ENCODE peak calls at places on chromosomes 12 and 14, in five cellular contexts. D is heart left ventricle, J is right lobe of liver, N is breast epithelium, B is body of pancreas. P is an unnamed sample. For H3K36me3, the result is how much of the 10 kb centered on the place peaks cover.

GRCh38 chr12:75635606-75636444 is 124.4 kb upstream of the KRR1 start:
- DNase-seq in D (no peak), J (no peak), B (no peak), N (no peak), P (no peak)

GRCh38 chr14:30872602-30873001 is 1.8 kb upstream of the COCH start:
- DNase-seq in N (no peak), B (no peak), D (no peak), J (no peak), P (no peak)

GRCh38 chr12:50043308-50043707 is 14.1 kb upstream of the ASIC1 start:
- DNase-seq in J (no peak), N (no peak), D (no peak), B (no peak), P (no peak)

GRCh38 chr14:91159182-91159581 is 45.3 kb downstream of the DGLUCY start:
- DNase-seq in B (no peak), N (no peak), D (no peak), J (no peak), P (no peak)

GRCh38 chr12:132148368-132149045 is 4.2 kb downstream of the NOC4L start:
- DNase-seq in D (no peak), N (no peak), B (no peak), J (peak), P (no peak)

GRCh38 chr12:124191024-124191359 is 103.9 kb upstream of the RFLNA start:
- DNase-seq in N (no peak), D (no peak), J (no peak), B (no peak), P (no peak)

GRCh38 chr14:74684444-74684843 is 28.4 kb downstream of the AREL1 start:
- DNase-seq in J (no peak), N (no peak), B (peak), D (no peak), P (peak)

GRCh38 chr12:18898469-18898868 is 160.6 kb downstream of the CAPZA3 start:
- DNase-seq in D (no peak), J (no peak), B (no peak), N (no peak), P (no peak)

GRCh38 chr14:96176811-96177211 is 27.8 kb upstream of the BDKRB2 start:
- DNase-seq in N (peak), D (no peak), B (peak), J (no peak), P (no peak)

GRCh38 chr12:65895759-65896656 is 71.7 kb downstream of the HMGA2 start:
- DNase-seq in J (no peak), B (peak), N (no peak), D (no peak), P (no peak)

GRCh38 chr14:69663322-69663686 is 51.9 kb downstream of the SUSD6 start:
- DNase-seq in N (no peak), D (no peak), J (no peak), B (no peak), P (no peak)

GRCh38 chr12:13193403-13194100 is 3.0 kb upstream of the EMP1 start:
- DNase-seq in J (no peak), D (no peak), N (no peak), B (no peak), P (no peak)

GRCh38 chr12:92324849-92325500 is 179.3 kb upstream of the BTG1 start:
- DNase-seq in N (no peak), B (no peak), J (no peak), D (no peak), P (no peak)

GRCh38 chr12:57086951-57087688 is 1.8 kb upstream of the NAB2 start:
- DNase-seq in N (peak), B (peak), D (peak), J (peak), P (peak)
- TF ChIP-seq POLR2A in N (peak), B (no peak), D (peak), J (peak), P (no peak)

GRCh38 chr14:50830044-50830931 is 674 bp downstream of the NIN start:
- DNase-seq in B (peak), J (peak), D (peak), N (peak), P (no peak)

GRCh38 chr14:50828738-50829471 is 2.1 kb downstream of the NIN start:
- DNase-seq in N (no peak), D (no peak), J (no peak), B (no peak), P (no peak)

GRCh38 chr14:50830932-50831703 is at the start of gene NIN:
- DNase-seq in N (peak), B (peak), J (peak), D (peak), P (peak)

GRCh38 chr14:50831704-50832130 is 755 bp upstream of the NIN start:
- DNase-seq in B (no peak), D (no peak), J (no peak), N (no peak), P (no peak)

GRCh38 chr14:50829472-50830043 is 1.4 kb downstream of the NIN start:
- DNase-seq in N (no peak), B (no peak), D (no peak), J (no peak), P (no peak)
- H3K27ac ChIP-seq in N (peak), B (no peak), D (peak), J (no peak), P (peak)

DNA sequence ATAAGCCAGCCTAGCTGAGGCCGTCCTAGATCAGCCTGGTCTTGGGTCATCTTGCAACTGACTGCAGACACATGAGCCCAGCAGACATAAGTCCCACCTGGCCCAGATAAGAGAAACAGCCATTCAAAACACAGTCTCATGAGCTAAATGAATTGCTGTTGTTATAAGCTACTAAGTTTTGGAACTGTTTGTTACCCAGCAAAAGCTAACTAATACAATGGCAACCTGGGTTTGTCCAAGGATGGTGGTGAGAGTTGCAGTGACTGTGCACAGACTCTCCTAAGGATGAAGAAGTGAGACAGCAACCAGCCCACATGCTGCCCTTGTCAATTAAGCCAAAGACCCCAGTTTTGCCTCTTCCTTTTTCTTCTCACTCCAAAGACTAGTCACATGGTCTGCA is 22.2 kb upstream of the NUAK1 start:
- DNase-seq in N (no peak), J (no peak), D (no peak), B (no peak), P (no peak)
- H3K36me3 ChIP-seq in N (under half), J (under half), D (under half), B (under half), P (under half)

GRCh38 chr12:1206118-1206734 is 215.2 kb downstream of the ERC1 start:
- DNase-seq in J (no peak), D (no peak), B (no peak), N (no peak), P (no peak)

GRCh38 chr12:1203735-1204019 is 212.7 kb downstream of the ERC1 start:
- DNase-seq in D (no peak), N (no peak), J (no peak), B (no peak), P (no peak)

GRCh38 chr12:1205512-1206060 is 214.6 kb downstream of the ERC1 start:
- DNase-seq in N (no peak), B (no peak), J (no peak), D (no peak), P (no peak)

GRCh38 chr12:1207276-1207675 is 216.3 kb downstream of the ERC1 start:
- DNase-seq in D (no peak), N (no peak), J (no peak), B (no peak), P (no peak)

DNA sequence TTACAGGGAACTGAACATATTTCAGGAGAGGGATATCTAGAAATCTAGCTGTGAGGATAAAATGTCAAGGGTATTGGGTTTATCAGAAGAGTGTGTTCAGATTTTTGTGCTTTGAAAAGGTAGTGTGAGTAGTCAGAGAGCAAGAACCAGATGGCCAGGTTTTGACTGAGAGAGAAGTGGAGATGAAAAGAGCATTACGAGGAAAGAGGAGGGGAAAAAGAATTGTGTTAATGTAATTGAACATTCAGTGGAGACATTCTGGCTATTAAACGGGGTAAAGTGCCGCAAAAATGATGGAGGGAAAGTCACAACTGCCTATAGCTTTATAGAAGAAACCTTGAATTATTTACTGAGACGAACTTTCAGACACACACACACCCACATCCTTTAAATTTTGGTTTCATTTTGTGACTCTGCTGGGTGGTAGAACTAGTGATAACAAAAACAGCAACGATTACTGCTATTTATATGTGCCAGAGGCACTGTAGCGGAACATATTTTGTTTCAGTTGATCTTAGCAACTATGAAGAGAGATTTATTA is 213.6 kb downstream of the ERC1 start:
- DNase-seq in N (no peak), B (no peak), D (no peak), J (no peak), P (no peak)
- TF ChIP-seq POLR2A in N (no peak), B (no peak), D (no peak), J (no peak), P (no peak)

GRCh38 chr12:68245071-68246021 is 8.1 kb downstream of the IL22 start:
- DNase-seq in D (no peak), N (no peak), J (no peak), B (no peak), P (no peak)
- H3K27ac ChIP-seq in D (no peak), N (peak), J (no peak), B (no peak), P (no peak)